ENCODE peak calls at places on chromosomes 6 and 20, in six cellular contexts. Y, G, O, U, X and W are unnamed samples.

GRCh38 chr6:97394160-97394748 is 111.2 kb upstream of the MMS22L start:
- DNase-seq in Y (peak; percentile 10), G (peak; percentile 57), O (peak; percentile 62), U (no peak), X (peak; percentile 20), W (peak; percentile 52)

GRCh38 chr6:106444777-106445507 is 84.4 kb downstream of the CRYBG1 start:
- DNase-seq in Y (peak; percentile 63), G (peak; percentile 69), O (peak; percentile 69), U (no peak), X (peak; percentile 46), W (peak; percentile 67)

GRCh38 chr6:141103246-141103645 is 1029.5 kb upstream of the GJE1 start:
- DNase-seq in Y (no peak), G (peak; percentile 59), O (no peak), U (no peak), X (no peak), W (no peak)

GRCh38 chr20:57748601-57749130 is 38.9 kb upstream of the PMEPA1 start:
- DNase-seq in Y (peak; percentile 96), G (peak; percentile 50), O (no peak), U (no peak), X (peak; percentile 45), W (peak; percentile 96)

GRCh38 chr6:2614842-2615241 is 135.9 kb downstream of the MYLK4 start:
- DNase-seq in Y (no peak), G (no peak), O (no peak), U (no peak), X (no peak), W (no peak)

GRCh38 chr6:118893095-118893881 is 664 bp upstream of the ASF1A start:
- DNase-seq in Y (no peak), G (peak; percentile 67), O (peak; percentile 17), U (no peak), X (no peak), W (no peak)

GRCh38 chr6:423799-424345 is 32.3 kb downstream of the IRF4 start:
- DNase-seq in Y (no peak), G (no peak), O (no peak), U (no peak), X (no peak), W (no peak)

GRCh38 chr6:156423829-156424228 is 353.3 kb upstream of the ARID1B start:
- DNase-seq in Y (no peak), G (no peak), O (no peak), U (no peak), X (no peak), W (no peak)

GRCh38 chr6:154169193-154169847 is 130.3 kb downstream of the OPRM1 start:
- DNase-seq in Y (no peak), G (no peak), O (no peak), U (no peak), X (no peak), W (no peak)

GRCh38 chr6:17968081-17968518 is 19.3 kb downstream of the KIF13A start:
- DNase-seq in Y (no peak), G (peak; percentile 45), O (no peak), U (no peak), X (no peak), W (no peak)

GRCh38 chr6:110542311-110543024 is 66.1 kb upstream of the SLC22A16 start:
- DNase-seq in Y (no peak), G (no peak), O (no peak), U (no peak), X (no peak), W (peak; percentile 56)

GRCh38 chr6:15132854-15133670 is 112.8 kb upstream of the JARID2 start:
- DNase-seq in Y (peak; percentile 82), G (peak; percentile 90), O (no peak), U (no peak), X (no peak), W (no peak)

GRCh38 chr6:110875548-110876169 is 1.1 kb downstream of the AMD1 start:
- DNase-seq in Y (no peak), G (no peak), O (peak; percentile 70), U (no peak), X (no peak), W (peak; percentile 66)

GRCh38 chr6:77450924-77451323 is 12.4 kb downstream of the HTR1B start:
- DNase-seq in Y (no peak), G (peak; percentile 59), O (no peak), U (no peak), X (no peak), W (no peak)

GRCh38 chr6:135008072-135008940 is 46.3 kb downstream of the HBS1L start:
- DNase-seq in Y (no peak), G (no peak), O (no peak), U (no peak), X (peak; percentile 56), W (no peak)

GRCh38 chr20:49867453-49868215 is 47.7 kb downstream of the SPATA2 start:
- DNase-seq in Y (no peak), G (no peak), O (no peak), U (no peak), X (peak; percentile 57), W (no peak)

GRCh38 chr6:157596461-157596860 is 215.5 kb downstream of the ZDHHC14 start:
- DNase-seq in Y (no peak), G (no peak), O (no peak), U (no peak), X (no peak), W (no peak)

GRCh38 chr6:52089758-52090348 is 2.4 kb upstream of the PKHD1 start:
- DNase-seq in Y (no peak), G (no peak), O (no peak), U (no peak), X (no peak), W (no peak)

GRCh38 chr6:45710304-45710821 is 305.3 kb downstream of the CLIC5 start:
- DNase-seq in Y (no peak), G (peak; percentile 23), O (no peak), U (no peak), X (peak; percentile 62), W (no peak)

GRCh38 chr20:38212806-38213606 is 47.5 kb downstream of the KIAA1755 start:
- DNase-seq in Y (no peak), G (no peak), O (no peak), U (no peak), X (no peak), W (no peak)

GRCh38 chr6:14272111-14273085 is 154.8 kb downstream of the CD83 start:
- DNase-seq in Y (no peak), G (peak; percentile 42), O (no peak), U (no peak), X (no peak), W (no peak)

GRCh38 chr6:88220493-88220892 is 54.3 kb upstream of the CNR1 start:
- DNase-seq in Y (no peak), G (no peak), O (peak; percentile 11), U (no peak), X (no peak), W (no peak)

GRCh38 chr20:1299522-1299921 is 29.4 kb downstream of the SDCBP2 start:
- DNase-seq in Y (peak; percentile 66), G (no peak), O (peak; percentile 48), U (no peak), X (no peak), W (peak; percentile 67)

GRCh38 chr20:46293084-46293483 is 15.2 kb downstream of the CDH22 start:
- DNase-seq in Y (peak; percentile 31), G (peak; percentile 52), O (peak; percentile 38), U (no peak), X (no peak), W (no peak)

GRCh38 chr6:54103485-54103884 is 7.8 kb upstream of the MLIP start:
- DNase-seq in Y (no peak), G (no peak), O (no peak), U (no peak), X (no peak), W (no peak)

GRCh38 chr6:167404385-167405049 is 79.6 kb downstream of the TTLL2 start:
- DNase-seq in Y (no peak), G (no peak), O (no peak), U (no peak), X (no peak), W (no peak)

GRCh38 chr6:7727951-7728854 is 2.3 kb downstream of the BMP6 start:
- DNase-seq in Y (peak; percentile 34), G (no peak), O (no peak), U (no peak), X (no peak), W (peak; percentile 29)

GRCh38 chr20:36454664-36455427 is 86.5 kb upstream of the MYL9 start:
- DNase-seq in Y (no peak), G (no peak), O (no peak), U (no peak), X (no peak), W (no peak)
- TF ChIP-seq RFX5 in Y (no peak), G (no peak), O (no peak), U (no peak), X (no peak), W (no peak)

GRCh38 chr6:151239603-151240035 is at the start of gene AKAP12:
- DNase-seq in Y (no peak), G (peak; percentile 45), O (no peak), U (peak; percentile 34), X (no peak), W (no peak)
- TF ChIP-seq RFX5 in Y (no peak), G (no peak), O (no peak), U (no peak), X (no peak), W (no peak)

GRCh38 chr20:61982951-61983315 is 82.7 kb downstream of the TAF4 start:
- DNase-seq in Y (no peak), G (no peak), O (no peak), U (no peak), X (no peak), W (no peak)
- TF ChIP-seq RFX5 in Y (no peak), G (no peak), O (no peak), U (no peak), X (no peak), W (no peak)

GRCh38 chr6:5468586-5468985 is 207.3 kb downstream of the FARS2 start:
- DNase-seq in Y (no peak), G (no peak), O (no peak), U (no peak), X (no peak), W (no peak)

GRCh38 chr6:5472583-5472982 is 211.3 kb downstream of the FARS2 start:
- DNase-seq in Y (no peak), G (no peak), O (no peak), U (no peak), X (no peak), W (no peak)

GRCh38 chr6:5469101-5469846 is 208.0 kb downstream of the FARS2 start:
- DNase-seq in Y (no peak), G (no peak), O (no peak), U (no peak), X (no peak), W (no peak)

GRCh38 chr6:5471044-5471443 is 209.7 kb downstream of the FARS2 start:
- DNase-seq in Y (peak; percentile 49), G (peak; percentile 58), O (peak; percentile 62), U (peak; percentile 27), X (peak; percentile 26), W (peak; percentile 66)

DNA sequence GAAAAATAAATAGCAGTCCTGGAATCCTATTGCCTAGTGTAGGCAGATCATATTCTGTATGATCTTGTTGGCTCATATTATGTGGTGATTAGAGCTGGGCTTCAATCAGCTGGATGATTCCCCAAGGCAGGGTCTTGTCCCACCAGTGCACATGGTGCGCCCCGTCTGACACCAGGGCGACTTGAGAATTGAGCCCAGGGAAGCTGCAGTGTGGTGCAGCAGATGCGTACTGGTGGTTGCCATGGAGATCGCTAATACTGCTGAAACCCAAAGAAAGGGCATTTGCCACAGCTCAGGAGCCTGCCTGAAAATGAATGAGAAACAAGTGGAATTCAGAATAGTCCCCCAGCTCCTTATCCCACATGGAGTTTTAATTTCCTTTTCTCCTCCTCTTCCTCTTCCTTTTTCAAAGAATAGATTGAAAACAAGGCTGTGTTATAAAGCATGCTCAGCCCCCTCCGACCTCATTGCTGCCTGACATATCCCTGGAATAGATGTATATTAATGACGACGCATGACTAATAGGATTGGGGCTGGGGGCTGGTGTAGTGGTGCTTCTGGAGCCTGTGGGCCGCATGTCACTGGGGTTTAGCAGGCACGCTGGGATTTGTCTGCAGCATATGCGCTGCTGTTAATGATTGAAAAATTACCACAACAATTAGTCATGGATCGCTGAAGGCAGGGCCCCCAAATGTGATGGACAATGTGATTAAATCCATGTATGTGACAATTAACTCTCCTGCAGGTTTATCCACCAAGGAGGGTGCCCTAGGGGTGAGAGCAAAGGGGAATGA is 210.5 kb downstream of the FARS2 start:
- DNase-seq in Y (no peak), G (no peak), O (no peak), U (peak; percentile 29), X (no peak), W (peak; percentile 50)
- TF ChIP-seq RFX5 in Y (no peak), G (no peak), O (no peak), U (no peak), X (no peak), W (no peak)